ENCODE peak calls at places on chromosomes 4 and X, in nine cellular contexts. Y, I, A, B, Q, O, E, R and H are unnamed samples.

GRCh38 chr4:158461336-158461735 is 60.3 kb upstream of the RXFP1 start:
- DNase-seq in B (no peak), O (no peak), I (no peak), A (no peak), Q (no peak), E (no peak), Y (no peak), R (no peak), H (no peak)

GRCh38 chr4:5996641-5997040 is 21.6 kb downstream of the C4orf50 start:
- DNase-seq in Y (no peak), O (no peak), R (no peak), A (no peak), E (no peak), B (no peak), Q (no peak), I (no peak), H (no peak)

GRCh38 chrX:118553042-118553714 is 57.6 kb downstream of the DOCK11 start:
- DNase-seq in Y (no peak), E (no peak), O (no peak), A (no peak), Q (no peak), I (no peak), R (no peak), B (no peak), H (no peak)

GRCh38 chr4:10296730-10297129 is 160.5 kb downstream of the ZNF518B start:
- DNase-seq in Y (no peak), O (no peak), I (peak; percentile 37), A (no peak), R (no peak), B (no peak), Q (no peak), E (no peak), H (peak; percentile 83)

GRCh38 chr4:141307241-141307689 is 86.6 kb downstream of the ZNF330 start:
- DNase-seq in I (no peak), O (peak; percentile 74), B (peak; percentile 61), Y (peak; percentile 84), Q (peak; percentile 68), R (peak; percentile 78), E (peak; percentile 11), A (peak; percentile 16), H (peak; percentile 67)

GRCh38 chr4:61094854-61095598 is 105.1 kb upstream of the ADGRL3 start:
- DNase-seq in A (no peak), E (no peak), I (no peak), B (no peak), R (no peak), Q (no peak), Y (no peak), O (no peak), H (no peak)

GRCh38 chr4:108224628-108225053 is 55.9 kb upstream of the LEF1 start:
- DNase-seq in Q (no peak), R (no peak), A (no peak), B (no peak), Y (no peak), E (no peak), I (no peak), O (peak; percentile 7), H (no peak)

GRCh38 chr4:107721436-107722090 is 1.5 kb upstream of the PAPSS1 start:
- DNase-seq in E (no peak), Q (no peak), Y (no peak), A (no peak), O (no peak), B (no peak), I (no peak), R (peak; percentile 18), H (peak; percentile 56)

GRCh38 chrX:19388064-19388679 is 44.4 kb downstream of the PDHA1 start:
- DNase-seq in A (no peak), E (no peak), I (no peak), Q (no peak), B (no peak), R (no peak), O (no peak), Y (no peak), H (no peak)

GRCh38 chrX:119880552-119881437 is 9.2 kb downstream of the NDUFA1 start:
- DNase-seq in Y (peak; percentile 39), R (peak; percentile 15), Q (no peak), B (peak; percentile 18), A (no peak), O (peak; percentile 63), I (peak; percentile 0), E (peak; percentile 48), H (peak; percentile 52)

GRCh38 chr4:26252349-26252748 is 68.5 kb upstream of the RBPJ start:
- DNase-seq in Y (no peak), A (no peak), I (no peak), Q (no peak), R (no peak), O (peak; percentile 20), E (no peak), B (no peak), H (no peak)

GRCh38 chrX:113315927-113316326 is 475.3 kb upstream of the AMOT start:
- DNase-seq in O (no peak), R (no peak), B (no peak), A (no peak), Y (no peak), Q (no peak), I (no peak), E (no peak), H (no peak)

GRCh38 chr4:26958925-26959653 is 98.4 kb downstream of the STIM2 start:
- DNase-seq in Y (no peak), A (no peak), Q (no peak), E (no peak), I (no peak), B (no peak), O (no peak), R (no peak), H (no peak)

GRCh38 chr4:41158274-41158673 is 56.1 kb downstream of the APBB2 start:
- DNase-seq in A (no peak), I (no peak), B (no peak), R (no peak), Q (no peak), E (no peak), O (no peak), Y (no peak), H (no peak)

GRCh38 chr4:13539721-13540445 is 4.4 kb downstream of the NKX3-2 start:
- DNase-seq in I (no peak), A (no peak), Q (no peak), O (no peak), B (no peak), E (no peak), R (no peak), Y (no peak), H (no peak)

GRCh38 chr4:16583764-16584163 is 314.7 kb downstream of the LDB2 start:
- DNase-seq in A (no peak), O (peak; percentile 54), E (no peak), Y (no peak), Q (no peak), R (no peak), B (no peak), I (no peak), H (no peak)

GRCh38 chr4:83589283-83589682 is 53.4 kb downstream of the GPAT3 start:
- DNase-seq in Q (no peak), I (no peak), O (no peak), R (no peak), E (no peak), Y (no peak), A (no peak), B (no peak), H (peak; percentile 81)

GRCh38 chr4:109589605-109590004 is 29.6 kb downstream of the MCUB start:
- DNase-seq in Q (no peak), Y (no peak), R (no peak), A (no peak), E (no peak), I (no peak), O (no peak), B (no peak), H (no peak)

GRCh38 chr4:99021386-99021785 is 25.9 kb downstream of the METAP1 start:
- DNase-seq in E (no peak), Y (no peak), A (no peak), I (no peak), Q (no peak), R (no peak), O (no peak), B (no peak), H (no peak)